ENCODE peak calls at places on chromosomes 5 and 9, in eight cellular contexts. K is tibial artery; X is hippocampal formation; D is stimulated activated CD8-positive, alpha-beta memory T cell treated with anti-CD3 and anti-CD28 coated beads, Interleukin-12 subunit alpha, Interleukin-12 subunit beta, amount 100 ng/mL, for 1 hour; Q is iPS-NIHi11; L is HuH-7; Y is aorta; B is adrenal gland. U is an unnamed sample.

GRCh38 chr9:99272866-99273265 is 50.8 kb downstream of the SEC61B start:
- DNase-seq in K (no peak), X (no peak), D (no peak), Q (no peak), L (no peak), Y (no peak), B (no peak), U (no peak)

GRCh38 chr5:144189800-144190429 is 19.2 kb downstream of the KCTD16 start:
- DNase-seq in K (no peak), X (no peak), D (peak; percentile 60), Q (no peak), L (no peak), Y (peak; percentile 53), B (no peak), U (peak; percentile 96)

GRCh38 chr5:11903121-11903613 is 1.1 kb downstream of the CTNND2 start:
- DNase-seq in K (no peak), X (peak; percentile 54), D (no peak), Q (no peak), L (no peak), Y (no peak), B (no peak), U (no peak)

GRCh38 chr5:82404382-82404945 is 126.3 kb upstream of the RPS23 start:
- DNase-seq in K (no peak), X (no peak), D (no peak), Q (no peak), L (no peak), Y (no peak), B (no peak), U (no peak)

GRCh38 chr5:53874409-53874808 is 314.0 kb downstream of the NDUFS4 start:
- DNase-seq in K (no peak), X (no peak), D (no peak), Q (peak; percentile 45), L (peak; percentile 11), Y (no peak), B (no peak), U (peak; percentile 44)

GRCh38 chr9:34558911-34559615 is 30.5 kb downstream of the CNTFR start:
- DNase-seq in K (no peak), X (no peak), D (no peak), Q (peak; percentile 54), L (no peak), Y (peak; percentile 44), B (no peak), U (no peak)

GRCh38 chr5:67799732-67800234 is 415.8 kb upstream of the PIK3R1 start:
- DNase-seq in K (peak; percentile 78), X (no peak), D (no peak), Q (no peak), L (no peak), Y (peak; percentile 50), B (no peak), U (no peak)

GRCh38 chr9:93159601-93160418 is 24.1 kb upstream of the WNK2 start:
- DNase-seq in K (peak; percentile 76), X (peak; percentile 73), D (peak; percentile 42), Q (peak; percentile 95), L (peak; percentile 89), Y (peak; percentile 89), B (peak; percentile 87), U (peak; percentile 84)

GRCh38 chr5:37774912-37775483 is 64.8 kb downstream of the GDNF start:
- DNase-seq in K (no peak), X (no peak), D (no peak), Q (peak; percentile 20), L (no peak), Y (no peak), B (no peak), U (peak; percentile 69)

GRCh38 chr5:114174837-114175236 is 187.0 kb upstream of the KCNN2 start:
- DNase-seq in K (no peak), X (no peak), D (no peak), Q (no peak), L (no peak), Y (no peak), B (no peak), U (peak; percentile 6)

GRCh38 chr5:56314536-56314935 is 81.4 kb upstream of the ANKRD55 start:
- DNase-seq in K (no peak), X (peak; percentile 3), D (no peak), Q (peak; percentile 51), L (no peak), Y (no peak), B (no peak), U (peak; percentile 19)

GRCh38 chr5:42991477-42992034 is 48.6 kb downstream of the ANXA2R start:
- DNase-seq in K (no peak), X (no peak), D (no peak), Q (no peak), L (no peak), Y (peak; percentile 49), B (no peak), U (no peak)

GRCh38 chr9:112332272-112332671 is 1.1 kb downstream of the PTBP3 start:
- DNase-seq in K (no peak), X (no peak), D (no peak), Q (no peak), L (no peak), Y (no peak), B (no peak), U (peak; percentile 27)

GRCh38 chr9:88180084-88180765 is 42.0 kb upstream of the SPATA31C2 start:
- DNase-seq in K (no peak), X (no peak), D (no peak), Q (no peak), L (no peak), Y (no peak), B (no peak), U (no peak)

GRCh38 chr9:92709240-92709639 is 39.3 kb upstream of the IPPK start:
- DNase-seq in K (no peak), X (no peak), D (no peak), Q (no peak), L (no peak), Y (no peak), B (no peak), U (no peak)

GRCh38 chr5:177195307-177195952 is 61.9 kb downstream of the NSD1 start:
- DNase-seq in K (no peak), X (no peak), D (no peak), Q (no peak), L (no peak), Y (no peak), B (peak; percentile 56), U (peak; percentile 56)

GRCh38 chr5:82521431-82522051 is 243.4 kb upstream of the RPS23 start:
- DNase-seq in K (no peak), X (no peak), D (no peak), Q (no peak), L (no peak), Y (no peak), B (no peak), U (no peak)

GRCh38 chr5:139561655-139562451 is 714 bp downstream of the UBE2D2 start:
- DNase-seq in K (peak; percentile 31), X (peak; percentile 55), D (peak; percentile 9), Q (peak; percentile 70), L (peak; percentile 39), Y (peak; percentile 64), B (peak; percentile 64), U (peak; percentile 54)

GRCh38 chr9:12785251-12785880 is 10.5 kb downstream of the LURAP1L start:
- DNase-seq in K (peak; percentile 62), X (no peak), D (no peak), Q (no peak), L (no peak), Y (peak; percentile 69), B (no peak), U (peak; percentile 53)

GRCh38 chr9:99595796-99596195 is 225.9 kb upstream of the NR4A3 start:
- DNase-seq in K (no peak), X (no peak), D (no peak), Q (no peak), L (no peak), Y (no peak), B (no peak), U (no peak)

GRCh38 chr5:8019719-8020218 is 150.8 kb downstream of the MTRR start:
- DNase-seq in K (no peak), X (no peak), D (no peak), Q (no peak), L (no peak), Y (no peak), B (no peak), U (no peak)

GRCh38 chr5:124628251-124628650 is 118.2 kb downstream of the ZNF608 start:
- DNase-seq in K (no peak), X (no peak), D (no peak), Q (no peak), L (no peak), Y (no peak), B (no peak), U (peak; percentile 24)

GRCh38 chr9:90393355-90394152 is 249.1 kb downstream of the DIRAS2 start:
- DNase-seq in K (no peak), X (no peak), D (no peak), Q (no peak), L (no peak), Y (no peak), B (no peak), U (no peak)

GRCh38 chr5:150582281-150582791 is 58.1 kb upstream of the SYNPO start:
- DNase-seq in K (no peak), X (no peak), D (no peak), Q (no peak), L (peak; percentile 54), Y (peak; percentile 53), B (no peak), U (no peak)

GRCh38 chr5:74938250-74938649 is 72.1 kb upstream of the FAM169A start:
- DNase-seq in K (no peak), X (no peak), D (no peak), Q (no peak), L (no peak), Y (no peak), B (no peak), U (peak; percentile 33)

GRCh38 chr9:29685531-29685930 is 2112.2 kb upstream of the C9orf72 start:
- DNase-seq in K (no peak), X (no peak), D (no peak), Q (no peak), L (no peak), Y (no peak), B (no peak), U (no peak)

GRCh38 chr5:74227081-74227480 is 413.4 kb downstream of the ENC1 start:
- DNase-seq in K (no peak), X (no peak), D (no peak), Q (no peak), L (no peak), Y (no peak), B (no peak), U (no peak)

GRCh38 chr5:92372766-92373165 is 989.6 kb upstream of the ARRDC3 start:
- DNase-seq in K (no peak), X (no peak), D (no peak), Q (no peak), L (no peak), Y (no peak), B (no peak), U (peak; percentile 52)

GRCh38 chr5:82058710-82059109 is 86.9 kb downstream of the ATG10 start:
- DNase-seq in K (no peak), X (no peak), D (no peak), Q (no peak), L (no peak), Y (no peak), B (no peak), U (no peak)

U was measured in ELR.